ENCODE peak calls at places on chromosomes 11 and 22, in five cellular contexts. D is transverse colon, W is prostate gland, U is Peyer's patch, I is H1. R is an unnamed sample. For H3K4me1, the result is how much of the 10 kb centered on the place peaks cover.

GRCh38 chr11:119432484-119433368 is 9.8 kb upstream of the THY1 start:
- DNase-seq in D (no peak), W (no peak), U (no peak), I (no peak), R (no peak)

GRCh38 chr22:26599505-26599904 is 9.6 kb upstream of the TPST2 start:
- DNase-seq in D (no peak), W (no peak), U (no peak), I (no peak), R (no peak)

GRCh38 chr11:107810875-107811274 is 47.7 kb downstream of the SLC35F2 start:
- DNase-seq in D (no peak), W (no peak), U (no peak), I (no peak), R (no peak)

GRCh38 chr11:85647604-85648299 is at the start of gene TMEM126A:
- DNase-seq in D (peak), W (peak), U (peak), I (peak), R (peak)

GRCh38 chr22:41352058-41352457 is 29.7 kb upstream of the TEF start:
- DNase-seq in D (no peak), W (no peak), U (no peak), I (no peak), R (no peak)

GRCh38 chr11:35683728-35684339 is 21.3 kb downstream of the TRIM44 start:
- DNase-seq in D (no peak), W (no peak), U (no peak), I (no peak), R (no peak)

GRCh38 chr11:1197431-1197885 is 25.4 kb upstream of the MUC5B start:
- DNase-seq in D (peak), W (no peak), U (peak), I (no peak), R (peak)

GRCh38 chr11:76742912-76743311 is 40.2 kb upstream of the TSKU start:
- DNase-seq in D (no peak), W (no peak), U (no peak), I (no peak), R (no peak)

GRCh38 chr22:27872488-27872887 is 46.6 kb downstream of the PITPNB start:
- DNase-seq in D (no peak), W (no peak), U (no peak), I (no peak), R (no peak)

GRCh38 chr22:27873476-27873875 is 45.6 kb downstream of the PITPNB start:
- DNase-seq in D (no peak), W (no peak), U (no peak), I (no peak), R (peak)

GRCh38 chr22:27875951-27876350 is 43.1 kb downstream of the PITPNB start:
- DNase-seq in D (no peak), W (no peak), U (no peak), I (no peak), R (no peak)

GRCh38 chr22:27874756-27875155 is 44.3 kb downstream of the PITPNB start:
- DNase-seq in D (no peak), W (no peak), U (no peak), I (no peak), R (no peak)

DNA sequence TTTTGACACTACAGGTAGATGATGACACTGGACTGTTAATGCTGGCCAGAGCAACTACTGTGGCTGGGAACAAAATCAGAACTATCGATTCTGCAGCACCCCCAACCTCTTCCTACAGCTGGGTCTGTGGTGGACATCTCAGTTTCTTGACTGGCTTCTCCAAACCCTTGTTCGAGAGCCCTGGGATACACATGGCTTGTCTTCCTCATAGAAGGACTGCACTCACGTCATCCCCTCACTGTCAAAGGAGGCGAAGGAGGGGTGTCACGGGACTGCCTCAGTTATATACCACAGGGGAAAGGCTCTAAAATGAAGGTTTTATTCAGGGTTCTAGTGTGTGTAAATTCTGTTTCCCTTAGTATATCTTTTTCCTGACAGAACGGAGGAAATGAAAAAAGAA is 44.9 kb downstream of the PITPNB start:
- DNase-seq in D (no peak), W (no peak), U (no peak), I (no peak), R (no peak)
- H3K4me1 ChIP-seq in D (under half), W (under half), U (under half), I (under half), R (under half)

DNA sequence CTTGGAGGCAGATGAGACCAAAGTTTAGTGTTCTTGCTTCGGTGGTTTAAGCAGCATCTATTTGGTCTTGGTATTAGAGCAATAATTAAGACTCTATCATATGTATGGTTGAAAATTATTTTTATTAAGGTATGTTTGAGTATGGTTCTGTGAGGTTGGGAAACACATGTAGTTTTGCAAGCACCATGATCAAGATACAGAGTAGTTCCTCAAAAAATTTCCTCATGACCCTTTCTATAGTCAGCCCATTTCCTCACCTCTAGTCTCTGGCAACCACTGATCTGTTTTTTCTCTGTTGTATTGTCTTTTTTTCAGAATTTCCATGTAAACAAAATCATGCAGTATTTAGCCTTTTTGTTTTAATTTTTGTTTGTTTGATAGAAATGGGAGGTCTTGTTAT is 18.4 kb downstream of the MTMR3 start:
- DNase-seq in D (no peak), W (no peak), U (no peak), I (no peak), R (no peak)
- H3K27ac ChIP-seq in D (no peak), W (no peak), U (no peak), I (no peak), R (no peak)

DNA sequence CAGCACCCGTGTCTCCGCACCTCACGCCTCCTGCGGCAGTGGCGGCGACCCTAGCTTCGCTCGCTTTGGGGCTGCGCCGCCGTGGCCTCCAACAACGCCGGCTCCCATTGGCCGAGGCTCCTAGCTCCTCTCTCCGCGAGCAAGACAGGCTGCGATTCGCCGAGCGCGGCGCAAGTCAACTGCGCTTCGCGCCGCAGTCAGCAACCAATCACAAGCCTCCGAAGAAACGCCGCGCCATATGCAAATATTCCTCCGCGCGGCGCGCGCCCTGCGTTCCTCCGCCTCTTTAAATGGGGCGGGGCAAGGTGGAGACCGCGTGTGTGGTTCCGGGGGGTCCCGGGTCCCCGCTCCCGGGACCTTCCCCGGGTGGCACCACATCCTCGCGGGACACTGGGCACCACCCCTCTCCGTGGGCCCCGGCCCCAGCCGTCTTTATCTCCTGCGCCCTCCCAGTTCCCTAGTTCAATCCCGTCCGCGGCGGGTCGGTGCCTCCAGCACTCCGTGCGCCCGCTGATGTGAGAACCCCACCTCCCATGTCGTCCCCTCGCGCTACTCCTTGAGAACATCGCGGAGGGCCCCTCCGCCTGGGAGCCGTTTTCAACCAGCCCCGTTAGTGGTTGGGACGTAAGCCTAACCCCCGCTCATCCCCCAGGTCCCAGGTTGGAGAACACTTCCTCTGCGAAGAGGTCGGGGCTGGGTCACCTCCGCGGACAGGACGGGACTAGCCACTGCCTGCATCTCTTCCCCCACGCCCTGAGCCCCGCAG is at the start of gene NAP1L4:
- DNase-seq in D (peak), W (peak), U (peak), I (peak), R (peak)
- TF ChIP-seq POLR2A in D (peak), W (peak), U (peak), I (peak), R (no peak)

GRCh38 chr11:94788396-94788795 is 20.2 kb downstream of the AMOTL1 start:
- DNase-seq in D (no peak), W (no peak), U (no peak), I (no peak), R (no peak)
- H3K4me1 ChIP-seq in D (under half), W (under half), U (under half), I (under half), R (half or more)

GRCh38 chr11:58927393-58928081 is 11.8 kb upstream of the GLYATL1 start:
- DNase-seq in D (peak), W (peak), U (peak), I (peak), R (peak)
- H3K27ac ChIP-seq in D (no peak), W (peak), U (no peak), I (peak), R (no peak)

GRCh38 chr22:37608477-37609239 is at the start of gene GGA1:
- DNase-seq in D (peak), W (peak), U (peak), I (peak), R (peak)
- TF ChIP-seq POLR2A in D (peak), W (no peak), U (no peak), I (peak), R (peak)

GRCh38 chr11:121587182-121587581 is 134.4 kb upstream of the SORL1-AS1 start:
- DNase-seq in D (peak), W (no peak), U (no peak), I (no peak), R (no peak)
- H3K4me1 ChIP-seq in D (under half), W (under half), U (under half), I (under half), R (under half)

GRCh38 chr11:6682591-6682935 is 577 bp downstream of the MRPL17 start:
- DNase-seq in D (no peak), W (no peak), U (no peak), I (no peak), R (no peak)

GRCh38 chr11:6686006-6686405 is 2.9 kb upstream of the MRPL17 start:
- DNase-seq in D (no peak), W (no peak), U (no peak), I (no peak), R (no peak)

GRCh38 chr11:6682936-6683861 is at the start of gene MRPL17:
- DNase-seq in D (peak), W (peak), U (peak), I (peak), R (peak)

GRCh38 chr11:6681505-6681904 is 1.6 kb downstream of the MRPL17 start:
- DNase-seq in D (no peak), W (no peak), U (no peak), I (no peak), R (no peak)

GRCh38 chr11:6681949-6682348 is 1.2 kb downstream of the MRPL17 start:
- DNase-seq in D (no peak), W (no peak), U (no peak), I (no peak), R (no peak)
- H3K27ac ChIP-seq in D (peak), W (no peak), U (peak), I (peak), R (no peak)

GRCh38 chr11:13277719-13278619 is at the start of gene BMAL1:
- DNase-seq in D (peak), W (peak), U (peak), I (peak), R (peak)

GRCh38 chr11:13278620-13279486 is 1.3 kb downstream of the BMAL1 start:
- DNase-seq in D (peak), W (no peak), U (no peak), I (peak), R (no peak)

GRCh38 chr11:13279487-13279834 is 1.9 kb downstream of the BMAL1 start:
- DNase-seq in D (no peak), W (no peak), U (no peak), I (no peak), R (no peak)

GRCh38 chr11:13276454-13276851 is 1.1 kb upstream of the BMAL1 start:
- DNase-seq in D (peak), W (no peak), U (no peak), I (no peak), R (peak)

GRCh38 chr11:13276852-13277718 is 505 bp upstream of the BMAL1 start:
- DNase-seq in D (peak), W (peak), U (peak), I (peak), R (peak)
- TF ChIP-seq POLR2A in D (peak), W (peak), U (peak), I (no peak), R (peak)

R was measured in thyroid gland.